ENCODE peak calls at places on chromosomes 13 and 19, in eight cellular contexts. Q is K562, P is stomach, M is tibial nerve, J is Peyer's patch, O is A549, F is heart left ventricle, U is body of pancreas. V is an unnamed sample.

GRCh38 chr19:45742969-45743368 is 9.7 kb downstream of the MEIOSIN start:
- DNase-seq in Q (no peak), P (no peak), M (no peak), J (no peak), O (no peak), F (no peak), U (no peak), V (no peak)

GRCh38 chr13:26968431-26969335 is 202.9 kb downstream of the USP12 start:
- DNase-seq in Q (no peak), P (peak), M (no peak), J (peak), O (no peak), F (peak), U (peak), V (no peak)

GRCh38 chr19:6734096-6734696 is 3.2 kb downstream of the GPR108 start:
- DNase-seq in Q (peak), P (no peak), M (no peak), J (no peak), O (no peak), F (peak), U (no peak), V (no peak)

GRCh38 chr13:99357149-99357596 is 50.0 kb upstream of the GPR183 start:
- DNase-seq in Q (peak), P (no peak), M (no peak), J (no peak), O (no peak), F (no peak), U (no peak), V (peak)

GRCh38 chr19:10505583-10506229 is 2.5 kb upstream of the KEAP1 start:
- DNase-seq in Q (peak), P (peak), M (peak), J (peak), O (peak), F (peak), U (peak), V (peak)

GRCh38 chr13:78430811-78431210 is 172.5 kb downstream of the POU4F1 start:
- DNase-seq in Q (no peak), P (no peak), M (no peak), J (no peak), O (no peak), F (no peak), U (no peak), V (no peak)

GRCh38 chr19:29587518-29587986 is 18.5 kb upstream of the POP4 start:
- DNase-seq in Q (no peak), P (no peak), M (no peak), J (no peak), O (no peak), F (no peak), U (no peak), V (no peak)

GRCh38 chr13:29110003-29110402 is 289.9 kb downstream of the MTUS2 start:
- DNase-seq in Q (no peak), P (no peak), M (no peak), J (no peak), O (no peak), F (no peak), U (no peak), V (no peak)

GRCh38 chr13:31807090-31807541 is 67.8 kb downstream of the RXFP2 start:
- DNase-seq in Q (no peak), P (no peak), M (no peak), J (no peak), O (no peak), F (no peak), U (no peak), V (no peak)

GRCh38 chr13:85806553-85807175 is 7.4 kb upstream of the SLITRK6 start:
- DNase-seq in Q (no peak), P (no peak), M (no peak), J (no peak), O (no peak), F (no peak), U (no peak), V (no peak)

DNA sequence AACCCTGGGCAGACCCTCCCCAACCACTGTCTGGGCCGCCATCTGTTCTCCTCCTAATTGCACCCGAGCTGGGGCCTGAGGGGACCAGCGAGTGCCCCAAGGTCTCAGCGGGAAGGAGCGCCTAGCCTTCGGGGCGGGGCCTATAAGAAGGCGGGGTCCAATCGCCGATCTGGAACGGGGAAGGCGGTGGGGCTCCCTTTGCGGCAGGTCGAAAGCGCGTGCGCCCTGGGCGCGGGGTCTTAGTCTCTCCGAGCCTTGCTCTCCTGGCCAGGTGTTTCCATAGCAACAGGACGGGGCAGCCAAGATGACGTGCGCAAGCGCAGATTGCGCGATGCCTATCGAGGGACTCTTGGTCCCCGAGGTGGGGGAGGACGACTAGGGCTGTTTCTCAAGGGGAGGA is 2.8 kb downstream of the MAST1 start:
- DNase-seq in Q (peak), P (no peak), M (no peak), J (no peak), O (no peak), F (no peak), U (peak), V (no peak)
- TF ChIP-seq POLR2A in Q (no peak), P (no peak), M (no peak), J (no peak), O (no peak), F (no peak), U (no peak), V (no peak)

DNA sequence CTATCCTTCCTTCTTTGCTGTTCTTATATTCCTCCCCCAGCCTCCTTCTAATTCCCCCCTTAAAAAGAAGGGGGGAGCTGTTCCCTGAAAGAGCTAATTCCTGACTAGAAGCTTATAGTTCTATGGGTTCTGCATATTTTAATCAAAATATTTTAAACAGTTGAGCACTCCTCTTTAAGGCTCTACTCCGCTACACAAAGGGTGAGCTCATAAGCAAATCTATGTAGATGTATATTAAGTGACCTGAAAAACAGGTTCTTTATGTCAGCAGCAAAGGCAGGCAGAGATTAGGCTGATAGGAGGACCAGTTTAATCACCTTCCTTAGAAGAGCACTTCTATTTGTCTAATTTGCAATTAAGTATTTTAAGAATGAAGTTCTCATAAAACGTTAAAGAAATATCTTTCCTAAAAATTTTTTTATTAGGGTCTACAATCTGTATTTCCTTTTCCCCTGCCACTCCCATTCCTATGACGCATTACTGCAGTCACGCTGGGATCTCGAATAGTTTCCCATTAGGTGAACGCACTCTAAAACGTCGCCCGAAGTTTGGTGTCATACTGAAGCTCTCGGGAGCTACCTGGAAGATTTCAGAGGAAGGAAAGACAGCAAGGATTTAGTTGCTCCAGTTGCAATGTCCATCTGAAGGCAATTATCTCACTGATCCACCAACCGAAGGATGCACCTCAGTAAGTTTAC is 5.1 kb downstream of the EFNB2 start:
- DNase-seq in Q (no peak), P (no peak), M (no peak), J (no peak), O (no peak), F (no peak), U (no peak), V (no peak)
- H3K4me3 ChIP-seq in Q (no peak), P (peak), M (no peak), J (no peak), O (no peak), F (peak), U (no peak), V (peak)

GRCh38 chr19:15977193-15977592 is 28.4 kb downstream of the OR10H4 start:
- DNase-seq in Q (no peak), P (no peak), M (no peak), J (no peak), O (no peak), F (no peak), U (no peak), V (no peak)

GRCh38 chr19:15977690-15978089 is 28.9 kb downstream of the OR10H4 start:
- DNase-seq in Q (no peak), P (no peak), M (no peak), J (no peak), O (no peak), F (no peak), U (no peak), V (no peak)

DNA sequence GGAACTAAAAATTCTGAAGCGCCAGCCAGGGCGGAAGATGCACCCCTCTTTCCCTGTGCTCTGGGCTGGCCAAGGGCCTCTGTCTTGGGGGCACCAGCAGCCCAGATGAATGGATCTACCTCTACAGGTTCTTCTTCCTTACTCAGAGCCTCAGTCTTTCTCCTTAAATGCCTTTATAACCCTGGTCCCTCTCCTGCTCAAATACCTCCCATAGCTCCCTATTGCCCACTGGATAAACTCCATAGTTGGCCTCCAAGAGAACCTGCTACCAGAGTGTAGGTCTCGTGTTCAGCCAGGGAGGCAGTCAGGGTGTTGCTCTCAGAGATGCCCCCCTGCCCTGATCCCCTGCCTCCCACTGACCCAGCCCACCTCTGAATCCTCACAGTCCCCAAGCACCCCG is 30.5 kb downstream of the OR10H4 start:
- DNase-seq in Q (no peak), P (no peak), M (no peak), J (no peak), O (no peak), F (no peak), U (no peak), V (no peak)
- TF ChIP-seq POLR2A in Q (no peak), P (no peak), M (no peak), J (no peak), O (no peak), F (no peak), U (no peak), V (no peak)

GRCh38 chr13:112893570-112894422 is 75.2 kb upstream of the MCF2L start:
- DNase-seq in Q (peak), P (peak), M (no peak), J (peak), O (peak), F (peak), U (peak), V (no peak)
- H3K4me3 ChIP-seq in Q (no peak), P (peak), M (peak), J (peak), O (peak), F (peak), U (no peak), V (no peak)

GRCh38 chr19:4831351-4832340 is at the start of gene TICAM1:
- DNase-seq in Q (peak), P (peak), M (peak), J (peak), O (peak), F (peak), U (peak), V (peak)
- TF ChIP-seq POLR2A in Q (peak), P (no peak), M (peak), J (peak), O (peak), F (no peak), U (peak), V (peak)

GRCh38 chr19:3245050-3245449 is 20.6 kb downstream of the CELF5 start:
- DNase-seq in Q (no peak), P (no peak), M (no peak), J (no peak), O (no peak), F (no peak), U (no peak), V (no peak)

GRCh38 chr19:3251229-3251628 is 26.8 kb downstream of the CELF5 start:
- DNase-seq in Q (no peak), P (no peak), M (no peak), J (no peak), O (no peak), F (no peak), U (no peak), V (no peak)

GRCh38 chr19:3250675-3251074 is 26.2 kb downstream of the CELF5 start:
- DNase-seq in Q (peak), P (no peak), M (peak), J (no peak), O (no peak), F (no peak), U (peak), V (no peak)

GRCh38 chr19:3249408-3249807 is 24.9 kb downstream of the CELF5 start:
- DNase-seq in Q (peak), P (no peak), M (no peak), J (no peak), O (peak), F (no peak), U (no peak), V (no peak)

GRCh38 chr19:3248728-3249315 is 24.4 kb downstream of the CELF5 start:
- DNase-seq in Q (no peak), P (no peak), M (no peak), J (no peak), O (no peak), F (no peak), U (no peak), V (no peak)
- H3K4me3 ChIP-seq in Q (no peak), P (no peak), M (no peak), J (no peak), O (no peak), F (no peak), U (no peak), V (no peak)

DNA sequence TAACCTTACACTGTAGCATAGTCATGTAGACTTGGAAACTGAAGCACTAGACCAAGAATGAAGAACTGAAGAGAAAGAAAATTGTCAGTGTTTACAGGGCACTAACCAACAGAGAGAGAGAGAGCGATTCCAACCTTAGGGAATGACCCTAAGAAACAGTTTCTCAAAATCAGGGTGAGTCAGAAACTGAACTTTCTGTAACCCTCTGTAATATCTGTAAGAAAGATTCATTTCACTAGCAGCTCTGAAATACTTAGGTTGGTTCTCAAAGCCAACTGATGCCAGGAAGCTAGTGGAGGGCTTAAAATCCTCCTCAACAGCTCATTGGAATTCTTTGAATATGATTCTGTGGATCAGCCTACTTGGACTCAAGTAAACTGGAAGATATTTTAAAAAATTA is 936.9 kb downstream of the EFNB2 start:
- DNase-seq in Q (no peak), P (no peak), M (no peak), J (no peak), O (no peak), F (no peak), U (no peak), V (no peak)
- TF ChIP-seq POLR2A in Q (no peak), P (no peak), M (no peak), J (no peak), O (no peak), F (no peak), U (no peak), V (no peak)

GRCh38 chr19:8208710-8209110 is 460 bp upstream of the CERS4 start:
- DNase-seq in Q (peak), P (no peak), M (peak), J (peak), O (no peak), F (peak), U (peak), V (peak)

GRCh38 chr19:8206147-8207087 is 2.8 kb upstream of the CERS4 start:
- DNase-seq in Q (no peak), P (peak), M (no peak), J (no peak), O (no peak), F (no peak), U (peak), V (no peak)

GRCh38 chr19:8208119-8208709 is 956 bp upstream of the CERS4 start:
- DNase-seq in Q (no peak), P (peak), M (no peak), J (no peak), O (no peak), F (no peak), U (no peak), V (no peak)

GRCh38 chr19:8209111-8209964 is at the start of gene CERS4:
- DNase-seq in Q (peak), P (peak), M (peak), J (peak), O (peak), F (peak), U (peak), V (peak)

DNA sequence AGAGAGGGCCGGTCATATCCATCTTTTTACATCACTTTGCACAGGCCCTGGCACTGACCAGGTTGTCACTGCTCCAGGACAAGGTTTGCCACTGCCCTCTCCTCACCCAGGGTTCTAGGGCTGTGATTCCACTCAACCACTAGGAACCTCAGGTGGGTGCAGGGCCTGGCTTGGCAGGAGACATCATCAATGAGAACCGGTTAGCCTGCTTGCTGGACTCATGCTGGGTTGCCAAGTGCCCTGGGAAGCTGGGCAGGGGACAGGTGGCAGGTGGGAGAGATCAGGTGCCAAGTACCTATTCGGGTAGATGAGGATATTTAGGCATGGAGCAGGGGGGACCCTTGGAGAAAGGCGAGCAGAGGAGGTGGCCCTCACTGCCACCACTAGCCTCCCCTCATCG is 4.2 kb upstream of the CERS4 start:
- DNase-seq in Q (no peak), P (peak), M (no peak), J (no peak), O (no peak), F (no peak), U (peak), V (no peak)
- H3K4me3 ChIP-seq in Q (no peak), P (no peak), M (no peak), J (no peak), O (no peak), F (no peak), U (no peak), V (no peak)

GRCh38 chr19:852136-853013 is at the start of gene ELANE:
- DNase-seq in Q (no peak), P (no peak), M (no peak), J (no peak), O (no peak), F (no peak), U (no peak), V (no peak)

GRCh38 chr19:850979-851335 is 1.1 kb upstream of the ELANE start:
- DNase-seq in Q (no peak), P (no peak), M (no peak), J (no peak), O (no peak), F (no peak), U (no peak), V (no peak)

GRCh38 chr19:845707-846481 is 5.1 kb downstream of the PRTN3 start:
- DNase-seq in Q (no peak), P (no peak), M (no peak), J (no peak), O (no peak), F (no peak), U (no peak), V (no peak)

GRCh38 chr19:850221-850978 is 1.7 kb upstream of the ELANE start:
- DNase-seq in Q (peak), P (peak), M (peak), J (peak), O (peak), F (peak), U (peak), V (peak)

DNA sequence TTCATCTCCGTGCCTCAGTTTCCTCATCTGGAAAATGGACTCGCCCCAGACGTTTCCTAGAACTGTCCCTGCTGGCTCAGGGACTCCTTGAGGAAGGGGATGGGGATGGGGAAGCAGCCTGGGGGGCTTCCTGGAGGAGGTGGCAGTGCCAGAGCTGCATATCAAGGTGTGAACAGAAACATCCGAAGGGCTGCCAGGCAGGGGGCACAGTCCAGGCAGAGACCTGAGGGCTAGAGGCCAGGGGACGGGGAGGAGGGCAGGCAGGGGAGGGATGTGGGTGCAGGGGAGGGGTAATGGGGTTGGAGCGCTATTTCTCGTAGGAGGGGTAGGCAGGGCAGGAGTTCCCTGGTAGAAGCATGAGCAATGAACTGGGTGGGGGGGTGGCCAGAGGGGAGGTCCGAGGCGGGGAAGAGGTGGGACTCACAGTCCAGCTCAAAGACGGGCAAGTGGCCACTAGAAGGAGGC is 3.6 kb upstream of the ELANE start:
- DNase-seq in Q (no peak), P (no peak), M (no peak), J (no peak), O (no peak), F (no peak), U (no peak), V (no peak)
- TF ChIP-seq POLR2A in Q (no peak), P (no peak), M (no peak), J (no peak), O (no peak), F (no peak), U (no peak), V (no peak)

GRCh38 chr19:22784051-22784450 is at the start of gene ZNF99:
- DNase-seq in Q (no peak), P (no peak), M (peak), J (no peak), O (no peak), F (peak), U (peak), V (peak)
- H3K4me3 ChIP-seq in Q (no peak), P (peak), M (peak), J (no peak), O (no peak), F (peak), U (no peak), V (peak)

V was measured in adrenal gland.